ENCODE peak calls at places on chromosomes 7 and 10, in nine cellular contexts. O, E, Q, F, P, G, A, J and C are unnamed samples.
A peak's percentile ranks its signal among the peaks of the same experiment; 100 is the strongest.

GRCh38 chr7:368651-369475 is 78.9 kb downstream of the FOXL3 start:
- DNase-seq in O (no peak), E (peak; percentile 56), Q (no peak), F (peak; percentile 43), P (no peak), G (no peak), A (peak; percentile 6), J (no peak), C (no peak)

GRCh38 chr7:128454808-128455555 is 696 bp upstream of the HILPDA start:
- DNase-seq in O (no peak), E (no peak), Q (peak; percentile 66), F (no peak), P (no peak), G (no peak), A (no peak), J (no peak), C (no peak)

GRCh38 chr7:148847815-148848726 is 36.0 kb downstream of the EZH2 start:
- DNase-seq in O (no peak), E (no peak), Q (no peak), F (no peak), P (no peak), G (no peak), A (no peak), J (no peak), C (no peak)

GRCh38 chr7:16891338-16891737 is 9.6 kb upstream of the AGR3 start:
- DNase-seq in O (peak; percentile 68), E (no peak), Q (peak; percentile 74), F (no peak), P (peak; percentile 33), G (no peak), A (no peak), J (peak; percentile 21), C (peak; percentile 41)

GRCh38 chr7:129951076-129952011 is 1.4 kb downstream of the UBE2H start:
- DNase-seq in O (peak; percentile 15), E (no peak), Q (no peak), F (no peak), P (no peak), G (no peak), A (no peak), J (no peak), C (no peak)

GRCh38 chr7:139453673-139454321 is 29.7 kb downstream of the KLRG2 start:
- DNase-seq in O (peak; percentile 23), E (no peak), Q (no peak), F (no peak), P (no peak), G (no peak), A (no peak), J (no peak), C (no peak)

GRCh38 chr7:88073625-88074024 is 139.6 kb downstream of the ADAM22 start:
- DNase-seq in O (no peak), E (no peak), Q (no peak), F (no peak), P (no peak), G (no peak), A (no peak), J (peak; percentile 52), C (no peak)

GRCh38 chr7:130369110-130369711 is 11.1 kb upstream of the CPA1 start:
- DNase-seq in O (peak; percentile 39), E (no peak), Q (peak; percentile 75), F (no peak), P (peak; percentile 65), G (no peak), A (no peak), J (no peak), C (no peak)

GRCh38 chr10:5553400-5554170 is 28.8 kb downstream of the CALML3 start:
- DNase-seq in O (no peak), E (peak; percentile 51), Q (no peak), F (no peak), P (no peak), G (no peak), A (peak; percentile 1), J (no peak), C (no peak)

GRCh38 chr7:15685358-15686181 is 913 bp downstream of the MEOX2 start:
- DNase-seq in O (peak; percentile 2), E (no peak), Q (peak; percentile 96), F (peak; percentile 78), P (peak; percentile 71), G (no peak), A (peak; percentile 67), J (no peak), C (peak; percentile 14)

GRCh38 chr7:18399624-18400235 is 95.8 kb upstream of the HDAC9 start:
- DNase-seq in O (peak; percentile 35), E (no peak), Q (no peak), F (no peak), P (no peak), G (no peak), A (no peak), J (no peak), C (no peak)